ENCODE peak calls at places on chromosomes 13 and 19, in six cellular contexts. W is nephron progenitor cell, L is A549, B is mucosa of descending colon, J is AG04449, G is GM12865. P is an unnamed sample.

GRCh38 chr13:76917096-76917495 is 30.9 kb upstream of the KCTD12 start:
- DNase-seq in W (no peak), L (no peak), B (no peak), J (no peak), G (no peak), P (no peak)

GRCh38 chr13:27038323-27038722 is 133.3 kb downstream of the USP12 start:
- DNase-seq in W (no peak), L (peak; percentile 38), B (no peak), J (peak; percentile 34), G (no peak), P (no peak)

GRCh38 chr13:114046447-114046846 is 72.6 kb upstream of the C13orf46 start:
- DNase-seq in W (no peak), L (no peak), B (no peak), J (no peak), G (no peak), P (no peak)

GRCh38 chr19:5540208-5540607 is 27.5 kb downstream of the TINCR start:
- DNase-seq in W (no peak), L (no peak), B (no peak), J (no peak), G (no peak), P (no peak)

GRCh38 chr19:440391-441212 is 20.2 kb downstream of the SHC2 start:
- DNase-seq in W (no peak), L (no peak), B (no peak), J (no peak), G (no peak), P (no peak)

GRCh38 chr19:6312018-6312417 is 21.4 kb downstream of the ACER1 start:
- DNase-seq in W (no peak), L (no peak), B (no peak), J (no peak), G (no peak), P (no peak)

GRCh38 chr13:111184685-111185401 is 69.7 kb downstream of the ARHGEF7 start:
- DNase-seq in W (no peak), L (no peak), B (peak; percentile 76), J (no peak), G (peak; percentile 96), P (no peak)

GRCh38 chr19:53868091-53868891 is 608 bp downstream of the MYADM start:
- DNase-seq in W (peak; percentile 55), L (peak; percentile 80), B (peak; percentile 84), J (no peak), G (no peak), P (peak; percentile 83)

GRCh38 chr19:53394522-53394973 is 401 bp upstream of the ZNF765 start:
- DNase-seq in W (peak; percentile 60), L (no peak), B (peak; percentile 64), J (no peak), G (peak; percentile 2), P (peak; percentile 66)

GRCh38 chr19:39729594-39729993 is 8.2 kb downstream of the CLC start:
- DNase-seq in W (no peak), L (no peak), B (no peak), J (no peak), G (no peak), P (no peak)

GRCh38 chr19:18300930-18301717 is 19.7 kb upstream of the JUND start:
- DNase-seq in W (no peak), L (peak; percentile 88), B (peak; percentile 86), J (no peak), G (no peak), P (peak; percentile 83)

DNA sequence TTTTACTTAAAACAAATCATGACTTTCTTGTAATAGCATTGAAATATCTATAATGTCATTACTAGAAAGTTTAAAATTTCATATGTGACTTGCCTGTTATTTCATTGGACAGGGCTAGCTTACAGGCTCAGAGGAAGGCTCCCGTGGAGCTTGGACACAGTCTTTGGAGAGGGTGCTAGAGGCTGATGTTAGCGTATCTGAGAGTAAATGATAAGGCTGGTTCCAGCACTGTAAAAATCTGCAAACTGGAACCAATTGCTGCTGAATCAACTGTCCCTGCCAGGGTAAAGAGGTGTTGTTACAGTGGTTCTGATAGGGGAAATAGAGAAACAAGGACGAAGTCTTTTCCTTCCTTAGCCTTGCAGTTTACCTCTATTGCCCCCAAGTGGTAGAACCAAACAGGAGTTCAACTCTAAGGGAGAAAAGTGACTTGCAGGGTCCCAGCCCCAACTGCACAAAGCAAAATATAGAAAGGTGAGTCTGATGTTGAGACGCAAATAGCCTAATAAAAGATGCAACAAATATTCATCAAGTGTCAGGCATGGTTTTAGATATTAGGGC is 901.7 kb downstream of the DIAPH3 start:
- DNase-seq in W (no peak), L (peak; percentile 4), B (no peak), J (no peak), G (peak; percentile 9), P (no peak)
- TF ChIP-seq CTCF in W (peak; percentile 51), L (no peak), B (no peak), J (peak; percentile 23), G (peak; percentile 15), P (no peak)

DNA sequence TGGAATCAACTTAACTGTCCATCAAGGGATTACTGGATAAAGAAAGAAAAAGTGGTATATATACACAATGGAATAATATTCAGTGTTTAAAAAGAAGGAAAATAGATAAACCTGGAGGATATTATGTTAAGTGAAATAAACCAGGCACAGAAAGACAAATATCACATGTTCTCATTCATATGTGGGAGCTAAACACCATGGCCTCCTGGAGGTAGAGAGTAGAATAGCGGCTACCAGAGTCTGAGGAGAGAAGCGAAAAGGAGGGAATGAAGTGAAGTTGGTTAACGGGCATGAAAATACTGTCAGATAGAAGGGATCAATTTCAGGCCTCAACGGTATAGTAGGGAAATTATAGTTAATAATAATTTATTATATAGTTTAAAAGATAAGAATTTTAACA is 147.5 kb upstream of the OBI1 start:
- DNase-seq in W (no peak), L (peak; percentile 6), B (no peak), J (no peak), G (peak; percentile 2), P (no peak)
- TF ChIP-seq CTCF in W (peak; percentile 45), L (no peak), B (no peak), J (no peak), G (peak; percentile 31), P (peak; percentile 33)

GRCh38 chr19:32357720-32358119 is 12.3 kb downstream of the ZNF507 start:
- DNase-seq in W (no peak), L (peak; percentile 46), B (no peak), J (no peak), G (no peak), P (no peak)
- TF ChIP-seq CTCF in W (no peak), L (peak; percentile 70), B (no peak), J (no peak), G (no peak), P (no peak)

DNA sequence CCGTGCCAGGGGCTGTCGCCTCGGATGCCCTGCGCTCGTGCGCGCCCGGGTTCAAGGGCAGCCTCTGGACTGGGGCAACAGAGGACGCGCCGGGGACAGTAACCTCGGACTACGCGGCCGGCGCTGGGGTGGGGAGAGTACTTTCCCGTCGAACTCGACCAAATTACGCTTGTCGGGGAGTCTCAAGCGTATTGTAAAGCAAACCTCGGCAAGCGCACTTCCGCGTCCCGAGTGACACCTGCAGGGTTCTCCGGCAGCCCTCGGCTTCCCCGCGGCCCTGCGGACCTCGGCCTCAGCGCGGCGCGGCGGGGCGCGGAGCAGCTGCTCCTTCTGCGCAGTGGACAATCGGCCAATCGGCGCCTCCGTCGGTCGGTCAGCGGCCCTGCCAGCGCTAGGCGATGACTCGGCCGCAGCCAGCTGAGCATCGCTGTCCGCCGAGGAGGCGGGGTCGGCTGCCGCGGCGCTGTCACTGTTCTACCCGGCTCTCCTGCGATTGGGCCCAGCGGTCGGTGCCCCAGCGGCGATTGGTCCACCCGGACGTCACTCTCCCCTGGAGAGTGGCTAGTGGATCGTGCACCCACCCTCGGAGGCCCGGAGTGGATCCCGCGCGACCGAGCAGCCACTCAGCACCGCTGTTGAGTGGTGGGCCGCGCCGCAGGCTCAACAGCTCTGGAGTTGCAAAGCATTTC is at the start of gene SLC46A3:
- DNase-seq in W (peak; percentile 99), L (peak; percentile 95), B (peak; percentile 98), J (peak; percentile 85), G (peak; percentile 98), P (peak; percentile 98)
- TF ChIP-seq CTCF in W (no peak), L (no peak), B (peak; percentile 7), J (peak; percentile 22), G (peak; percentile 17), P (peak; percentile 21)

DNA sequence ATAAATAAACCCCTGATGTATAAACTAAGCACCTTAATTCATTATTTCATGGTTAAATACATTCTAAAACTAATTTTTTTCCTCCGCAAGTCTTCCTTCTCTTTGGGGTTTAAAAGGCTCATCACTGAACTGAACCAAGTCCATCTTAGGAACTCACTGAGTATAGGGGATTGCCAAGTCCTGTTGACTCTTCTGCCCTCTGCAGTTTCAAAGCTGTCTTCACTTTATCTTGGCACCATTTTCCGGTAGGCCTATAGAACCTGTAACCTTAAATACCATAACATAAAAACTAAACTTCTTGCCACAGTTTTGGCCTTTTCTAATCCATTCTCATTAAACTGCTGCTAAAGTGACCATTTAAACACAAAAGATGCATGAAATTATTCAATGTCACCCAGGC is 66.5 kb upstream of the USPL1 start:
- DNase-seq in W (no peak), L (peak; percentile 45), B (no peak), J (no peak), G (peak; percentile 65), P (no peak)
- TF ChIP-seq CTCF in W (no peak), L (peak; percentile 27), B (no peak), J (peak; percentile 14), G (peak; percentile 47), P (peak; percentile 40)

GRCh38 chr13:35906636-35907035 is 224.5 kb downstream of the DCLK1 start:
- DNase-seq in W (no peak), L (no peak), B (no peak), J (no peak), G (no peak), P (no peak)

GRCh38 chr13:35912841-35913240 is 218.3 kb downstream of the DCLK1 start:
- DNase-seq in W (no peak), L (no peak), B (no peak), J (no peak), G (no peak), P (no peak)

GRCh38 chr13:35914662-35915061 is 216.5 kb downstream of the DCLK1 start:
- DNase-seq in W (no peak), L (no peak), B (no peak), J (no peak), G (no peak), P (no peak)

GRCh38 chr13:35908221-35908620 is 223.0 kb downstream of the DCLK1 start:
- DNase-seq in W (no peak), L (no peak), B (no peak), J (no peak), G (no peak), P (no peak)

GRCh38 chr13:35909837-35910236 is 221.3 kb downstream of the DCLK1 start:
- DNase-seq in W (no peak), L (no peak), B (no peak), J (no peak), G (no peak), P (no peak)
- TF ChIP-seq CTCF in W (no peak), L (no peak), B (no peak), J (no peak), G (no peak), P (no peak)